ENCODE peak calls at places on chromosomes 6 and 20, in nine cellular contexts. M, S, R, Q, B, K, E, U and A are unnamed samples.

GRCh38 chr6:28772480-28773381 is 151.1 kb downstream of the TRIM27 start:
- DNase-seq in U (no peak), M (no peak), K (no peak), R (no peak), S (no peak), E (no peak), Q (no peak), B (no peak), A (no peak)

GRCh38 chr6:165658395-165659058 is 4.5 kb downstream of the PDE10A start:
- DNase-seq in R (no peak), K (no peak), S (no peak), B (no peak), U (no peak), Q (no peak), M (no peak), E (no peak), A (no peak)

GRCh38 chr20:17796096-17796563 is 96.4 kb downstream of the BANF2 start:
- DNase-seq in U (no peak), E (peak), S (no peak), R (no peak), B (no peak), Q (no peak), M (no peak), K (no peak), A (no peak)

GRCh38 chr6:14851286-14851685 is 394.6 kb upstream of the JARID2 start:
- DNase-seq in E (no peak), B (no peak), M (no peak), S (no peak), Q (no peak), U (no peak), R (no peak), K (no peak), A (no peak)

GRCh38 chr6:168533428-168533827 is 92.4 kb downstream of the SMOC2 start:
- DNase-seq in R (no peak), K (no peak), U (no peak), E (peak), B (no peak), M (no peak), S (no peak), Q (peak), A (no peak)

GRCh38 chr20:31516651-31517050 is 2.4 kb downstream of the HM13 start:
- DNase-seq in B (no peak), E (no peak), Q (no peak), S (no peak), M (no peak), R (no peak), U (no peak), K (no peak), A (no peak)

GRCh38 chr6:170175644-170176620 is 114.9 kb downstream of the DLL1 start:
- DNase-seq in E (peak), U (no peak), R (peak), S (no peak), B (no peak), Q (peak), M (no peak), K (no peak), A (peak)

GRCh38 chr6:151440498-151440897 is 11.4 kb downstream of the RMND1 start:
- DNase-seq in Q (no peak), K (no peak), R (no peak), S (no peak), U (no peak), M (no peak), B (no peak), E (no peak), A (no peak)

GRCh38 chr6:125279961-125280360 is 21.8 kb downstream of the HDDC2 start:
- DNase-seq in U (no peak), K (no peak), M (no peak), E (no peak), B (no peak), R (no peak), Q (no peak), S (no peak), A (no peak)

GRCh38 chr20:8774412-8774811 is 294.5 kb upstream of the PLCB4 start:
- DNase-seq in B (no peak), K (no peak), M (no peak), Q (no peak), R (no peak), E (no peak), S (no peak), U (no peak), A (no peak)

GRCh38 chr6:8082954-8083858 is 19.0 kb upstream of the BLOC1S5 start:
- DNase-seq in R (no peak), B (no peak), E (no peak), U (no peak), Q (peak), K (peak), S (no peak), M (no peak), A (no peak)

GRCh38 chr6:129852257-129852858 is 8.8 kb downstream of the TMEM244 start:
- DNase-seq in R (no peak), U (no peak), M (no peak), B (no peak), S (no peak), E (no peak), Q (no peak), K (no peak), A (no peak)

GRCh38 chr20:2755451-2756055 is 44.9 kb downstream of the CPXM1 start:
- DNase-seq in U (no peak), Q (no peak), K (no peak), R (no peak), E (no peak), B (no peak), S (no peak), M (no peak), A (no peak)

GRCh38 chr6:22964334-22964733 is 395.0 kb downstream of the HDGFL1 start:
- DNase-seq in E (no peak), S (no peak), R (no peak), M (no peak), K (no peak), U (no peak), Q (no peak), B (no peak), A (no peak)

GRCh38 chr6:157800420-157801237 is 22.4 kb upstream of the SNX9 start:
- DNase-seq in B (no peak), K (peak), U (no peak), R (no peak), S (peak), M (no peak), Q (no peak), E (no peak), A (no peak)

GRCh38 chr6:148747493-148748160 is 797 bp downstream of the UST start:
- DNase-seq in M (peak), B (no peak), R (peak), S (peak), Q (peak), K (no peak), E (peak), U (peak), A (peak)

GRCh38 chr6:148457137-148457842 is 114.7 kb downstream of the SASH1 start:
- DNase-seq in U (no peak), M (no peak), Q (no peak), S (no peak), K (no peak), B (no peak), R (no peak), E (no peak), A (no peak)

GRCh38 chr6:166237611-166238010 is 70.0 kb upstream of the TBXT start:
- DNase-seq in K (no peak), S (no peak), M (no peak), U (no peak), Q (no peak), E (no peak), R (no peak), B (no peak), A (no peak)

GRCh38 chr6:139801571-139802321 is 427.3 kb upstream of the CITED2 start:
- DNase-seq in K (no peak), M (no peak), S (no peak), U (no peak), E (no peak), R (no peak), B (no peak), Q (no peak), A (no peak)

GRCh38 chr20:40438161-40438835 is 250.7 kb downstream of the MAFB start:
- DNase-seq in B (no peak), K (no peak), U (no peak), Q (no peak), E (no peak), R (no peak), M (no peak), S (no peak), A (no peak)

GRCh38 chr20:36462440-36463211 is 78.7 kb upstream of the MYL9 start:
- DNase-seq in R (no peak), M (no peak), U (no peak), E (peak), Q (no peak), B (no peak), S (no peak), K (no peak), A (peak)

GRCh38 chr6:36924778-36925396 is 29.7 kb upstream of the PI16 start:
- DNase-seq in K (no peak), M (no peak), E (no peak), S (no peak), R (no peak), Q (no peak), U (peak), B (no peak), A (no peak)

GRCh38 chr6:53494076-53494475 is 50.8 kb downstream of the GCLC start:
- DNase-seq in E (no peak), R (no peak), M (no peak), U (no peak), Q (no peak), B (no peak), K (no peak), S (no peak), A (no peak)

GRCh38 chr6:163866192-163866591 is 451.7 kb downstream of the QKI start:
- DNase-seq in S (no peak), K (no peak), R (no peak), U (no peak), B (no peak), M (no peak), E (no peak), Q (no peak), A (no peak)

GRCh38 chr20:33662172-33662571 is at the start of gene C20orf144:
- DNase-seq in M (no peak), E (no peak), U (no peak), K (no peak), B (no peak), S (no peak), R (no peak), Q (no peak), A (no peak)

GRCh38 chr6:125197795-125198269 is 44.3 kb downstream of the TPD52L1 start:
- DNase-seq in S (no peak), U (no peak), M (no peak), Q (peak), B (no peak), R (no peak), E (peak), K (no peak), A (peak)

GRCh38 chr20:6921717-6922386 is 154.4 kb downstream of the BMP2 start:
- DNase-seq in M (no peak), E (no peak), Q (no peak), U (no peak), R (no peak), S (no peak), K (no peak), B (no peak), A (no peak)

GRCh38 chr6:26270903-26271639 is 93.9 kb upstream of the BTN3A2 start:
- DNase-seq in Q (peak), K (no peak), U (no peak), B (peak), M (peak), R (peak), E (peak), S (peak), A (peak)

GRCh38 chr6:157967486-157967885 is 14.2 kb upstream of the SYNJ2 start:
- DNase-seq in R (peak), E (no peak), B (no peak), S (no peak), M (no peak), K (no peak), U (no peak), Q (no peak), A (no peak)

GRCh38 chr20:887137-887536 is 29.0 kb downstream of the ANGPT4 start:
- DNase-seq in R (no peak), U (no peak), M (no peak), E (no peak), K (no peak), B (no peak), S (no peak), Q (no peak), A (no peak)

GRCh38 chr20:54643761-54644160 is 168.4 kb downstream of the DOK5 start:
- DNase-seq in R (no peak), U (no peak), M (peak), Q (no peak), E (no peak), S (no peak), B (no peak), K (peak), A (no peak)

GRCh38 chr6:109834131-109834530 is 143.0 kb downstream of the FIG4 start:
- DNase-seq in B (no peak), E (no peak), Q (peak), K (no peak), M (no peak), S (no peak), U (no peak), R (no peak), A (no peak)

GRCh38 chr6:7270320-7271204 is 42.4 kb downstream of the SSR1 start:
- DNase-seq in K (no peak), R (no peak), Q (no peak), S (no peak), B (no peak), E (peak), U (no peak), M (no peak), A (no peak)